ENCODE peak calls at places on chromosomes 5 and 9, in nine cellular contexts. Z is endothelial cell, L is tibial artery, M is GM12865, X is breast epithelium, A is mammary epithelial cell, N is neural crest cell, Q is coronary artery, T is esophagus squamous epithelium. J is an unnamed sample.

GRCh38 chr9:127123239-127123935 is 952 bp upstream of the ANGPTL2 start:
- DNase-seq in A (no peak), T (no peak), Z (no peak), M (no peak), X (peak), L (no peak), N (no peak), Q (no peak), J (no peak)

GRCh38 chr5:424259-425110 is 18.5 kb upstream of the EXOC3 start:
- DNase-seq in N (no peak), A (no peak), L (no peak), M (peak), Z (no peak), T (no peak), X (no peak), Q (no peak), J (no peak)

GRCh38 chr5:139709587-139710369 is 61.6 kb downstream of the CXXC5 start:
- DNase-seq in Q (no peak), Z (peak), M (no peak), L (no peak), X (no peak), N (no peak), A (no peak), T (no peak), J (peak)

GRCh38 chr5:134944630-134945029 is 23.1 kb upstream of the CATSPER3 start:
- DNase-seq in L (no peak), A (no peak), T (no peak), Z (no peak), N (no peak), X (no peak), M (no peak), Q (no peak), J (no peak)

GRCh38 chr9:336039-336438 is 121.4 kb downstream of the DOCK8 start:
- DNase-seq in Z (no peak), A (no peak), Q (no peak), N (no peak), L (no peak), X (no peak), T (no peak), M (no peak), J (no peak)

GRCh38 chr5:102823441-102823874 is 68.4 kb downstream of the PAM start:
- DNase-seq in A (no peak), N (no peak), T (no peak), L (no peak), Q (no peak), X (no peak), Z (no peak), M (no peak), J (no peak)

GRCh38 chr9:4665357-4665756 is 923 bp downstream of the SPATA6L start:
- DNase-seq in L (no peak), N (no peak), Z (no peak), Q (no peak), X (no peak), M (no peak), T (no peak), A (peak), J (no peak)

GRCh38 chr5:109688647-109688998 is 1.1 kb upstream of the MAN2A1 start:
- DNase-seq in T (no peak), A (no peak), Z (peak), M (peak), Q (no peak), N (no peak), L (no peak), X (no peak), J (no peak)

GRCh38 chr9:818958-819357 is 22.5 kb upstream of the DMRT1 start:
- DNase-seq in X (no peak), A (no peak), M (no peak), T (no peak), N (no peak), Q (no peak), Z (no peak), L (no peak), J (no peak)

GRCh38 chr9:10835791-10836463 is 223.1 kb upstream of the PTPRD start:
- DNase-seq in N (no peak), T (no peak), L (no peak), X (no peak), Q (no peak), Z (no peak), A (no peak), M (no peak), J (no peak)

GRCh38 chr5:36450229-36451024 is 148.7 kb upstream of the RANBP3L start:
- DNase-seq in N (no peak), Z (no peak), Q (no peak), L (no peak), M (no peak), T (no peak), X (no peak), A (peak), J (no peak)

GRCh38 chr9:128845186-128845931 is 15.8 kb upstream of the SPOUT1 start:
- DNase-seq in T (no peak), Z (no peak), L (no peak), Q (no peak), M (no peak), X (peak), N (no peak), A (peak), J (no peak)
- TF ChIP-seq CTCF in T (no peak), Z (no peak), L (no peak), Q (no peak), M (no peak), X (peak), N (no peak), A (peak), J (no peak)

DNA sequence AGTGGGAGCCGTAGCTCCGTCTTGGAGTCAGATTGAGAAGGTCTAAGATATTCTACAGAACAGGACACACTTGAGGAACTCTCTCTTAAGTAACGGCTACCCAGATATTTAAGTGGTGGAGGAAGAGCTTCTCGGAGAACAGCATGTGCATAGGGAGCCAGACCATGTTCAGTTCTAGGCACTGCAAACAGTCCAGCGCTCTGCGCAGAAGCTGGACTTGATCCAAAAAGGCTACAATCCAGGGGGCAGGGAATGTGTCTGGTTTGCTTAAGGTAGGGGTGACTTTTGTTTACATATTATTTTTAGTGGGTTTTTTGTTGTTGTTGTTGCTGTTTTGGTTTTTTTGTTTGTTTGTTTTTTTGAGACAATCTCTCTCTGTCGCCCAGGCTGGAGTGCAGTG is 16.8 kb upstream of the CCL28 start:
- DNase-seq in Z (no peak), X (no peak), L (no peak), M (no peak), T (no peak), Q (no peak), N (no peak), A (no peak), J (no peak)
- TF ChIP-seq CTCF in Z (no peak), X (no peak), L (no peak), M (no peak), T (no peak), Q (no peak), N (no peak), A (no peak), J (no peak)

GRCh38 chr5:11046160-11046559 is 285.1 kb upstream of the DAP start:
- DNase-seq in M (peak), A (no peak), T (no peak), Z (no peak), Q (no peak), X (no peak), N (no peak), L (no peak), J (no peak)
- TF ChIP-seq CTCF in M (peak), A (no peak), T (no peak), Z (no peak), Q (no peak), X (no peak), N (no peak), L (no peak), J (no peak)

GRCh38 chr5:15693933-15694332 is 194.0 kb downstream of the FBXL7 start:
- DNase-seq in X (no peak), A (no peak), M (no peak), Q (no peak), L (no peak), Z (no peak), T (no peak), N (no peak), J (no peak)
- TF ChIP-seq CTCF in X (no peak), A (no peak), M (no peak), Q (no peak), L (no peak), Z (no peak), T (no peak), N (no peak), J (no peak)

DNA sequence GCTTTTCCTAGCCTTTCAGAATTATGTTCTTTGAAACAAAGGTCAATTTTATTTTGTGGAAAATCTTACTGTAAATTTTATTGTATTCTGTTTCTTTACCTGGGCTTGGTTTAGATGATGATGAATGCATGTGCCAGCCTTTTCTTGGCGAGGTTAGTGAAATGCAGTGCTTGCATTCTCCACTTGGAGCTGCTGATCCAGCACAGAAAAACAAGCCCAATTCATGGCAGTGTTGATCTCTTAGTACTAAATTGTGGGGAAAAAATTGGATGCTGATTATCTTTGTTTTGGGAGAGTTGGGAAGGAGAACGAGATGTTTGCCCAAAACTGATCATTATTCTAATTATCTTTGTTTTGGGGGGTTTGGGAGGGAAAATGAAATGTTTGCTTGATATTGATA is 3.7 kb downstream of the HABP4 start:
- DNase-seq in A (peak), Q (no peak), X (no peak), N (no peak), Z (no peak), L (no peak), M (peak), T (no peak), J (no peak)
- TF ChIP-seq CTCF in A (peak), Q (peak), X (peak), N (peak), Z (no peak), L (peak), M (peak), T (peak), J (peak)

GRCh38 chr9:95077053-95077765 is 240.3 kb downstream of the FANCC start:
- DNase-seq in L (peak), M (no peak), Z (no peak), N (no peak), X (no peak), T (no peak), A (no peak), Q (peak), J (no peak)
- TF ChIP-seq CTCF in L (peak), M (no peak), Z (no peak), N (no peak), X (no peak), T (no peak), A (no peak), Q (no peak), J (no peak)

GRCh38 chr5:137037848-137038247 is 461.3 kb downstream of the SPOCK1 start:
- DNase-seq in Z (no peak), N (no peak), A (no peak), Q (no peak), L (no peak), X (no peak), M (no peak), T (no peak), J (no peak)
- TF ChIP-seq CTCF in Z (no peak), N (no peak), A (no peak), Q (no peak), L (no peak), X (no peak), M (no peak), T (no peak), J (no peak)

DNA sequence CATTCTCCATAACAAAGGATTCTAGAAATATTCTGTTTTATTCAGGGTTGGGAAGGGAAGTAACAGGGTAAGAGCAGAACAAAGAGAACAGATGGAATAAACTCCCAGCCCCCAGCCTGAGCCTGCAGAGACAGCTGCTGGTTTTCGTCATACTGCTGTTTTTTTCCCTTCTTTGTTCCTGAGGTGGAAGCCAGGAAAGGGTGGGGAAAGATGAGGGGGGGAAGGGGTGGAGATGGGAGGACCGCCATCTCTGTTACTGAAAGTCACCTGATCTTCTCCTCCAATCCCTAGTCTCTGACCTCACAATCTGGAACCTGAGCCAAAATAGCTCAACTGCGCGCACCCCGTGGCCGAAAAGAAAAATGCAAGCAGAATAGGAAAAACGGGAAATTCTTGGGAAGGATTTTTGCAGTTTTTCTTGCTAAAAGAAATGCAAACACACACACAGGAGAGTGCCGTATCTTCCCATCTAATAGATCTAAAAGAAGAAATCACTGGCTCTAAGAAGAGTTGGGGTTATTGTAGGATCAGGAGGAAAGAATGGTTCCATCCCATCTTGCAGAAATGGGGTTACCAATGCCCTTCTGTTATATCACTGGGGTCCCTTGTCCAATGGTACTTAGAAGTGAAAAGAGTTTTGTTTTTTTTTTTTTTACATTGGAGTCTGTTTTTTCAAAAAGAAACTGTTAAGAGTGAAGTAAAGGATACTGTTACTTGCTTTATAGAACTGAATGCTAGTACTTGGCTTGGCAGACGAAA is 57.9 kb downstream of the DIAPH1 start:
- DNase-seq in T (peak), L (peak), Q (peak), M (no peak), X (peak), A (peak), Z (peak), N (peak), J (peak)
- TF ChIP-seq CTCF in T (peak), L (peak), Q (peak), M (no peak), X (peak), A (peak), Z (peak), N (peak), J (peak)

GRCh38 chr5:2848634-2849033 is 97.2 kb upstream of the IRX2 start:
- DNase-seq in Q (no peak), A (peak), T (no peak), N (no peak), L (no peak), X (no peak), Z (no peak), M (no peak), J (no peak)
- TF ChIP-seq CTCF in Q (no peak), A (peak), T (no peak), N (peak), L (no peak), X (peak), Z (no peak), M (no peak), J (no peak)